ENCODE peak calls at places on chromosomes 2 and 18, in five cellular contexts. Y, V, C, H and W are unnamed samples.
A peak's percentile ranks its signal among the peaks of the same experiment; 100 is the strongest.

GRCh38 chr2:26555246-26556133 is 77.6 kb upstream of the OTOF start:
- DNase-seq in Y (no peak), V (no peak), C (no peak), H (peak; percentile 21), W (no peak)

GRCh38 chr2:133152801-133153200 is 415.5 kb downstream of the NCKAP5 start:
- DNase-seq in Y (no peak), H (no peak), C (no peak), V (no peak), W (no peak)

GRCh38 chr18:35389095-35389618 is 12.0 kb upstream of the ZNF396 start:
- DNase-seq in H (no peak), Y (no peak), C (peak; percentile 60), V (no peak), W (no peak)

GRCh38 chr2:215598376-215598975 is 162.6 kb upstream of the FN1 start:
- DNase-seq in C (no peak), V (no peak), H (no peak), Y (no peak), W (no peak)

GRCh38 chr2:169363570-169364150 is 1.3 kb upstream of the LRP2 start:
- DNase-seq in V (no peak), C (no peak), H (peak; percentile 66), Y (no peak), W (no peak)

GRCh38 chr2:30559544-30559943 is 112.5 kb downstream of the LCLAT1 start:
- DNase-seq in C (no peak), V (no peak), H (no peak), Y (no peak), W (no peak)

GRCh38 chr2:201233192-201234166 is 26.9 kb upstream of the CASP8 start:
- DNase-seq in C (no peak), V (peak; percentile 96), H (no peak), Y (peak; percentile 87), W (peak; percentile 93)

GRCh38 chr2:217398860-217399259 is 539.0 kb upstream of the TNP1 start:
- DNase-seq in V (no peak), C (no peak), H (no peak), Y (no peak), W (no peak)

GRCh38 chr18:77055429-77056310 is 76.9 kb downstream of the MBP start:
- DNase-seq in V (peak; percentile 62), Y (peak; percentile 43), H (peak; percentile 67), C (no peak), W (no peak)

GRCh38 chr2:187698374-187699110 is 144.3 kb upstream of the TFPI start:
- DNase-seq in H (no peak), C (peak; percentile 64), Y (no peak), V (no peak), W (no peak)

GRCh38 chr2:217980036-217980435 is 22.8 kb downstream of the TNS1 start:
- DNase-seq in H (peak; percentile 86), V (no peak), C (no peak), Y (no peak), W (no peak)

GRCh38 chr2:230723363-230723762 is 10.7 kb downstream of the CAB39 start:
- DNase-seq in H (no peak), V (no peak), Y (no peak), C (no peak), W (no peak)

GRCh38 chr18:6557470-6558245 is 142.9 kb upstream of the L3MBTL4 start:
- DNase-seq in C (no peak), V (no peak), H (no peak), Y (no peak), W (no peak)

GRCh38 chr2:72148975-72149555 is 1.4 kb upstream of the CYP26B1 start:
- DNase-seq in V (no peak), C (no peak), Y (peak; percentile 39), H (peak; percentile 69), W (no peak)

GRCh38 chr2:233424028-233424951 is 70.0 kb downstream of the DGKD start:
- DNase-seq in V (no peak), Y (peak; percentile 87), H (peak; percentile 92), C (no peak), W (no peak)

GRCh38 chr2:126776701-126777619 is 121.0 kb downstream of the GYPC start:
- DNase-seq in V (peak; percentile 73), Y (peak; percentile 83), C (peak; percentile 36), H (peak; percentile 88), W (peak; percentile 13)

GRCh38 chr18:26482567-26482966 is 65.8 kb downstream of the KCTD1 start:
- DNase-seq in Y (no peak), V (no peak), C (no peak), H (no peak), W (no peak)

DNA sequence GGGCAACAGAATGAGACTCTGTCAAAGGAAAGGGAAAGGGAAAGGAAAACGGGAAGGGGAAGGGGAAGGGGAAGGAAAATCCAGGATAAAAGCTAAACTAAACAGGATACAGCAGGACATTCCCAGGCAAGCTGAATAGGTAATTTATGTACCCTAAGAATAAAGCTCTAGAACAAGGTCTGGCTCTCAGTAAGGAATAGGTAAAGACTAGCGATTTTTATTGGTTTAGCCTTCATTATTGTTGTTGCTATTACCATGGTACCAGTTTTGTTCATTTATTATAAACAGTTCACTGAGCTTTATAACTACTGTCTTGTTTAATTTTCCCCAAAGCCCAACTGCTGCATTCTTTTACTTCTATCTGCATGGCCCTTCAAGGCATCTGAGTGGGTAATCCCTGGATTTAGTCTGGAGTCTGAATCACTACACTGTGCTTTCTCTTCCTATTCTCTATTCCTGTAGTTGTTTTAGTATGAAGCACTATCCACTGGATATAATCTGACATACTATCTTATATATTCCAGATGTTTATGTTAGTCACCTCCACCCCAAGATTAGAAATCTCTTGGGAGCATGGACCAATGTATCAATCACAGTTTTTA is 127.1 kb upstream of the TANK start:
- DNase-seq in H (no peak), C (no peak), V (no peak), Y (no peak), W (no peak)
- TF ChIP-seq CTCF in H (no peak), C (no peak), V (no peak), Y (no peak), W (no peak)

GRCh38 chr18:52869349-52869923 is 529.4 kb downstream of the DCC start:
- DNase-seq in H (no peak), Y (no peak), C (no peak), V (no peak), W (no peak)

GRCh38 chr18:52874774-52875173 is 534.8 kb downstream of the DCC start:
- DNase-seq in C (no peak), V (no peak), Y (no peak), H (no peak), W (no peak)

GRCh38 chr18:52875711-52876110 is 535.7 kb downstream of the DCC start:
- DNase-seq in H (no peak), V (no peak), C (no peak), Y (no peak), W (no peak)

GRCh38 chr18:52869942-52870907 is 530.2 kb downstream of the DCC start:
- DNase-seq in V (no peak), H (no peak), C (no peak), Y (no peak), W (no peak)
- TF ChIP-seq CTCF in V (no peak), H (no peak), C (no peak), Y (no peak), W (no peak)

GRCh38 chr2:219457784-219458369 is 23.2 kb downstream of the SPEG start:
- DNase-seq in C (no peak), Y (no peak), V (peak; percentile 60), H (no peak), W (no peak)
- TF ChIP-seq CTCF in C (no peak), Y (no peak), V (peak; percentile 70), H (no peak), W (peak; percentile 53)

GRCh38 chr2:159131882-159132281 is 154.6 kb downstream of the WDSUB1 start:
- DNase-seq in Y (no peak), C (peak; percentile 73), H (no peak), V (no peak), W (no peak)

GRCh38 chr2:159134979-159135378 is 151.5 kb downstream of the WDSUB1 start:
- DNase-seq in C (no peak), V (no peak), H (no peak), Y (no peak), W (no peak)

GRCh38 chr2:159136405-159136804 is 150.1 kb downstream of the WDSUB1 start:
- DNase-seq in H (no peak), C (no peak), Y (no peak), V (no peak), W (no peak)

GRCh38 chr2:159131267-159131790 is 155.2 kb downstream of the WDSUB1 start:
- DNase-seq in V (no peak), C (no peak), H (no peak), Y (no peak), W (no peak)

GRCh38 chr2:159133795-159134194 is 152.7 kb downstream of the WDSUB1 start:
- DNase-seq in V (no peak), H (no peak), Y (no peak), C (no peak), W (no peak)
- TF ChIP-seq CTCF in V (peak; percentile 30), H (no peak), Y (no peak), C (no peak), W (no peak)

GRCh38 chr18:59266019-59266369 is 7.3 kb downstream of the RAX start:
- DNase-seq in V (no peak), H (no peak), Y (no peak), C (no peak), W (no peak)
- TF ChIP-seq CTCF in V (no peak), H (no peak), Y (no peak), C (no peak), W (no peak)

GRCh38 chr2:85012431-85012830 is 41.5 kb downstream of the KCMF1 start:
- DNase-seq in Y (no peak), V (no peak), C (no peak), H (no peak), W (no peak)

GRCh38 chr2:85012855-85013254 is 41.9 kb downstream of the KCMF1 start:
- DNase-seq in Y (no peak), V (no peak), H (no peak), C (no peak), W (no peak)

GRCh38 chr2:85009019-85009618 is 38.2 kb downstream of the KCMF1 start:
- DNase-seq in Y (no peak), C (no peak), V (peak; percentile 39), H (no peak), W (peak; percentile 35)

GRCh38 chr2:85011098-85011497 is 40.1 kb downstream of the KCMF1 start:
- DNase-seq in H (no peak), C (no peak), V (no peak), Y (no peak), W (no peak)

DNA sequence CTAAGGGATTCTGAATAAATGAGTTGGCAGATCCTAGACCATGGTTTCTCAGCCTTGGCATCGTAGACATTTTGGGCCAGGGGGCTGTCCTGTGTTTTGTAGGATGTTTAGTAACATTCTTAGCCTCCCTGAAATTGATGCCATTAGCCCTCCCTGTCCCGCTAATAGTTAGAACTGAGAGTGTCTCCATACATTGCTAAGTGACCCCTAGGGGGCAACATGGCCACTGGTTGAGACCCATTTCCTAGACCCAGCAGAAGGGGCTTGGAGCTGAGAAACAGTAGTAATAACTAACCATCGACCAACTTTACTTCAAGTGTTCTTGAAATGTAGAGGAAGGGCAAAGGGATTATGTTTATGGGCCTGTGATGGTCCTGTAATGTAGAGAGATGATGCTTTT is 40.8 kb downstream of the KCMF1 start:
- DNase-seq in Y (no peak), V (peak; percentile 14), H (no peak), C (no peak), W (no peak)
- TF ChIP-seq CTCF in Y (no peak), V (peak; percentile 70), H (no peak), C (no peak), W (peak; percentile 42)

DNA sequence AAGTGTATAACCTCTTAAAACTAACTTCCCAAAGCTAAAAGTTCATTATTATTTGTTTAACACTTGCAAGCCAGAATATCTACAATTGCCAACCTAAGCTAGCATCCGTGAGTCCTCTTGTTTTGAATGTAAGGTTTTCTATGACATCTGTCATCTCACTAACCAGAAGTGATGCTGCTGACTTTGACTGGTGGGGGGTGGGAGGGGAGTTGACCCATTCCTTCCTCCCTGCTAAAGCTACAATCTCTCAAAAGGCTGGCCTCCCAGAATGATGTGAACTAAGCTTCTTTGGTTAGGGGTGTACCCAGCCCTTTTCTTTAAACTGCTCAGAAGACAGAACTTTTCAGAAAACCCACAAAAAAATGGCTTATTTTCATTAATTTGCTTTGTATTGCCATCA is 280.6 kb downstream of the ZEB2 start:
- DNase-seq in H (no peak), C (no peak), V (peak; percentile 48), Y (no peak), W (no peak)
- TF ChIP-seq CTCF in H (no peak), C (no peak), V (no peak), Y (no peak), W (no peak)